ENCODE peak calls at places on chromosomes 2 and 18, in nine cellular contexts. One of them, this sample, is unnamed. For H3K79me2, the result is how much of the 10 kb centered on the place peaks cover.

GRCh38 chr2:118539290-118539689 is 308.2 kb downstream of the EN1 start:
- DNase-seq in Karpas-422: peak
- DNase-seq in HCT116: peak
- DNase-seq in mesendoderm: peak
- DNase-seq in endothelial cell of umbilical vein: no peak
- DNase-seq in fibroblast of lung: peak
- DNase-seq in K562: no peak
- DNase-seq in PC-9: peak
- DNase-seq in GM23248: peak
- DNase-seq in this sample: peak

GRCh38 chr2:117128471-117128870 is 686.0 kb upstream of the DDX18 start:
- DNase-seq in Karpas-422: no peak
- DNase-seq in HCT116: no peak
- DNase-seq in mesendoderm: no peak
- DNase-seq in endothelial cell of umbilical vein: no peak
- DNase-seq in fibroblast of lung: no peak
- DNase-seq in K562: no peak
- DNase-seq in PC-9: no peak
- DNase-seq in GM23248: no peak
- DNase-seq in this sample: no peak

GRCh38 chr18:46019956-46020355 is 52.1 kb downstream of the PSTPIP2 start:
- DNase-seq in Karpas-422: no peak
- DNase-seq in HCT116: no peak
- DNase-seq in mesendoderm: peak
- DNase-seq in endothelial cell of umbilical vein: no peak
- DNase-seq in fibroblast of lung: no peak
- DNase-seq in K562: no peak
- DNase-seq in PC-9: no peak
- DNase-seq in GM23248: no peak
- DNase-seq in this sample: no peak

GRCh38 chr2:73918856-73919255 is 7.8 kb upstream of the DGUOK start:
- DNase-seq in Karpas-422: no peak
- DNase-seq in HCT116: no peak
- DNase-seq in mesendoderm: no peak
- DNase-seq in endothelial cell of umbilical vein: no peak
- DNase-seq in fibroblast of lung: no peak
- DNase-seq in K562: no peak
- DNase-seq in PC-9: no peak
- DNase-seq in GM23248: no peak
- DNase-seq in this sample: no peak

GRCh38 chr2:70111752-70112591 is 24.7 kb downstream of the PCBP1 start:
- DNase-seq in Karpas-422: peak
- DNase-seq in HCT116: no peak
- DNase-seq in mesendoderm: peak
- DNase-seq in endothelial cell of umbilical vein: no peak
- DNase-seq in fibroblast of lung: no peak
- DNase-seq in K562: peak
- DNase-seq in PC-9: no peak
- DNase-seq in GM23248: peak
- DNase-seq in this sample: no peak

GRCh38 chr2:55159037-55159651 is 72.9 kb downstream of the CLHC1 start:
- DNase-seq in Karpas-422: peak
- DNase-seq in HCT116: no peak
- DNase-seq in mesendoderm: no peak
- DNase-seq in endothelial cell of umbilical vein: peak
- DNase-seq in fibroblast of lung: peak
- DNase-seq in K562: peak
- DNase-seq in PC-9: no peak
- DNase-seq in GM23248: no peak
- DNase-seq in this sample: peak

GRCh38 chr2:206783718-206784117 is 18.3 kb downstream of the FASTKD2 start:
- DNase-seq in Karpas-422: no peak
- DNase-seq in HCT116: no peak
- DNase-seq in mesendoderm: peak
- DNase-seq in endothelial cell of umbilical vein: no peak
- DNase-seq in fibroblast of lung: no peak
- DNase-seq in K562: peak
- DNase-seq in PC-9: no peak
- DNase-seq in GM23248: peak
- DNase-seq in this sample: no peak

GRCh38 chr2:124796647-124797437 is 771.8 kb downstream of the CNTNAP5 start:
- DNase-seq in Karpas-422: no peak
- DNase-seq in HCT116: no peak
- DNase-seq in mesendoderm: peak
- DNase-seq in endothelial cell of umbilical vein: no peak
- DNase-seq in fibroblast of lung: no peak
- DNase-seq in K562: no peak
- DNase-seq in PC-9: no peak
- DNase-seq in GM23248: no peak
- DNase-seq in this sample: no peak

GRCh38 chr18:40414155-40414754 is 1540.8 kb upstream of the PIK3C3 start:
- DNase-seq in Karpas-422: no peak
- DNase-seq in HCT116: no peak
- DNase-seq in mesendoderm: no peak
- DNase-seq in endothelial cell of umbilical vein: no peak
- DNase-seq in fibroblast of lung: peak
- DNase-seq in K562: no peak
- DNase-seq in PC-9: no peak
- DNase-seq in GM23248: peak
- DNase-seq in this sample: no peak

DNA sequence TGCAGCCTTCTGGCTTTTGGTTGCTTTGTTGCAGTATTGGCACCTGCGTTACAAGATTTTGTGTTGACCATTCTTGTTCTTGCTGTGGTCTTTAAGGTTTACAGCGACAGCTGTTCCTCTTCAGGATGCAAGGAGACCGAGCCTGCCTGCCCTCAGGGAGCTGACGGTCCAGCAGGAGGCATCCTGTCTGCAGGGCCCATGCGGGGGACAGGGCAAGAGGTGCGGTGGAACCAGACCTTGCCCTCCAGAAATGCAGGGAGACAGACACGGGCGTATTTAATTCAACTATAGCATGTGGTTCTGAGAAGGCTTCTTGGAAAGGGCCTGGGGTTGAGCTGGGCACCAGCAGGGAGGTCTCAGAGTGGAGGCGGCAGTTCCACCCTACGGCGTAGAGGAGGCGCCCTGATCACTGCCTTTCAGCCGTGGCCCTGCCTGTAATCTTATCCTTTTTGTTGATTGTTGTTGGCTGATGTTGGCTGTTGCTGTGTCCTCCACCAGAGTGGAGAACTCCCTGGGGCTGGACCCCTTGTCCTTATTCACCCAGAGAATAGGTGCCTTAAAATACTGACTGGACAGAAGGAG is 71.7 kb downstream of the HPCAL1 start:
- DNase-seq in Karpas-422: no peak
- DNase-seq in HCT116: no peak
- DNase-seq in mesendoderm: peak
- DNase-seq in endothelial cell of umbilical vein: no peak
- DNase-seq in fibroblast of lung: no peak
- DNase-seq in K562: no peak
- DNase-seq in PC-9: no peak
- DNase-seq in GM23248: no peak
- DNase-seq in this sample: no peak
- H3K79me2 ChIP-seq in Karpas-422: under half
- H3K79me2 ChIP-seq in HCT116: half or more
- H3K79me2 ChIP-seq in mesendoderm: under half
- H3K79me2 ChIP-seq in endothelial cell of umbilical vein: under half
- H3K79me2 ChIP-seq in fibroblast of lung: under half
- H3K79me2 ChIP-seq in K562: under half
- H3K79me2 ChIP-seq in PC-9: half or more
- H3K79me2 ChIP-seq in GM23248: under half
- H3K79me2 ChIP-seq in this sample: under half

DNA sequence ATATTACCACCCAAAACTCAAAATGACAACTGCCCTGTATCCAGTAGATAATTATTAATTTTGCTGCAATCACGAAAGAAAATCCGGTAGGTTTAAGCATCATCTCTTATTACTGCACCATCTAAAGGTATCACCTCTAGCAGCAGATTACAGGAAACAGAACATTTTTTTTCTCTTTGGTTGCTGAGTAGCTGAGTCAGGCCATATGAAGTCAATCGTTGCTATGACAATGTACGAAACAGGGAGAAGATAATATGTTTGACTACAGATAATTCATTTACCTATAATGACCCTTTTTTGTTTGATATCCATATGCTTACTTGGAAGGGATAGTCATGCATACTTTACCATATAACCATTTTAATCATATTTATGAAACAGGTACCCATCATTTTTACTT is 831.6 kb upstream of the CHAC2 start:
- DNase-seq in Karpas-422: no peak
- DNase-seq in HCT116: no peak
- DNase-seq in mesendoderm: no peak
- DNase-seq in endothelial cell of umbilical vein: no peak
- DNase-seq in fibroblast of lung: peak
- DNase-seq in K562: no peak
- DNase-seq in PC-9: no peak
- DNase-seq in GM23248: no peak
- DNase-seq in this sample: no peak
- H3K27ac ChIP-seq in Karpas-422: no peak
- H3K27ac ChIP-seq in HCT116: no peak
- H3K27ac ChIP-seq in mesendoderm: no peak
- H3K27ac ChIP-seq in endothelial cell of umbilical vein: no peak
- H3K27ac ChIP-seq in fibroblast of lung: no peak
- H3K27ac ChIP-seq in K562: no peak
- H3K27ac ChIP-seq in PC-9: no peak
- H3K27ac ChIP-seq in GM23248: no peak
- H3K27ac ChIP-seq in this sample: no peak

GRCh38 chr2:161578998-161579397 is 45.2 kb upstream of the SLC4A10 start:
- DNase-seq in Karpas-422: no peak
- DNase-seq in HCT116: no peak
- DNase-seq in mesendoderm: no peak
- DNase-seq in endothelial cell of umbilical vein: no peak
- DNase-seq in fibroblast of lung: no peak
- DNase-seq in K562: no peak
- DNase-seq in PC-9: no peak
- DNase-seq in GM23248: no peak
- DNase-seq in this sample: no peak
- H3K4me3 ChIP-seq in Karpas-422: no peak
- H3K4me3 ChIP-seq in HCT116: no peak
- H3K4me3 ChIP-seq in mesendoderm: no peak
- H3K4me3 ChIP-seq in endothelial cell of umbilical vein: no peak
- H3K4me3 ChIP-seq in fibroblast of lung: no peak
- H3K4me3 ChIP-seq in K562: no peak
- H3K4me3 ChIP-seq in PC-9: no peak
- H3K4me3 ChIP-seq in GM23248: no peak
- H3K4me3 ChIP-seq in this sample: no peak

DNA sequence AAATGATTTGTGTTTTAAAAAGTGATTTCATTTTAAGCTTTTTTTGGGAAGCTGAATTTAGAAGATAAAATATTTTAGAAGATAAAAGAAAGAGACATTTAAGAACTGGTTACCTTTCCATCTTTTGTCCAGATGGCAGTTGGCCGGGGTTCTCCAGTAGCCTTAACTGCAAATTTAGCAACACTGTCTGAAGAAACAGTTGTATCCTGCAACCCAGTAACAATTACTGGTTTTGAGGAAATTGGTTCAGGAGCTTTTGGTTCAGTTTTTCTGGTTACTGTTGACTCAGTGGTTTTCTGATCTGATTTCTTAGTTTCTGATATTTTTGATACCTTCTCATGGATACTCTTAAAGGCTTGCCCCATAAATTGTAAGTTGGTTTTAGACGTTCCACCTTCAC is 49.9 kb downstream of the PLEKHA3 start:
- DNase-seq in Karpas-422: no peak
- DNase-seq in HCT116: no peak
- DNase-seq in mesendoderm: no peak
- DNase-seq in endothelial cell of umbilical vein: no peak
- DNase-seq in fibroblast of lung: no peak
- DNase-seq in K562: no peak
- DNase-seq in PC-9: no peak
- DNase-seq in GM23248: no peak
- DNase-seq in this sample: no peak
- H3K79me2 ChIP-seq in Karpas-422: half or more
- H3K79me2 ChIP-seq in HCT116: under half
- H3K79me2 ChIP-seq in mesendoderm: under half
- H3K79me2 ChIP-seq in endothelial cell of umbilical vein: under half
- H3K79me2 ChIP-seq in fibroblast of lung: under half
- H3K79me2 ChIP-seq in K562: half or more
- H3K79me2 ChIP-seq in PC-9: half or more
- H3K79me2 ChIP-seq in GM23248: half or more
- H3K79me2 ChIP-seq in this sample: under half

DNA sequence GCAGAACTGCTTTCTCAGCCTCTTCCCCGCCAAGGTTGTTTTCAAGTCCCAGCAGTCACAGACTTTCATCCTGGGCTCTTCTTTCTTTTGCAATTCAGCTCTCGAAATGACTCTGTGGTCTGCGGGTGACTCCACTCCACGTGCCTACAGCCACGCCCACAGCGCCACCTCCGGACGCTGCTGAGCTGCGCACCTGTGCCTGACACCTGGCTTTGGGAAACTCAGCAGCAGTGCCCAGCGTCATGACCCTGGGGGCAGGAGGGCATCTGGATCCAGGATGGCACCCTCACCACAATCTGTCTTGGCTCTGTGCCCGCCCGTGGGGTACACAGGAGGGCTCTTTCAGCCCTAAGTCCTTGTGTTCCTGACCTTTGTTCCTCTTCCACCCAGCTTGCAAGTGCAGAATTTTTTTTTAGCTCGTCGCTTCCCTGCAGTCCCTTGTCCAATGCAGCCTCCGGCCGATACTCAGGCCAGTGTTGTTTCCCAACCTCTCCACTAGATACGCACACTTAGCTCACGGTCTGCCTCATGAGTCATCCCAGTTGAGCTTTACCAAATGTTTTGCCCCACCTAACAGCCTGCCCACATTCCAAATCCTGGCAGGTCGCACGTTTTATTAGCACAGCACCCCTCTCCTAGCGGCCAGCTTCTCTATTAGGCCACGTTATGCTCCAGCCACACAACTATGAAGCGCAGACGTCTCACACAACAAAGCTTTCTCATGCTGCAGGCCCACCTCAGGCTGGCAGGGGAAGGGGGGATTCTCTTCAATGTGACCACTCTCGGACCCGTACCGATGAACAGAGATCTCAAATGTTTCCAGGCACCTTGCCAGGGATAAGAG is 6.5 kb upstream of the CAPN10 start:
- DNase-seq in Karpas-422: peak
- DNase-seq in HCT116: peak
- DNase-seq in mesendoderm: no peak
- DNase-seq in endothelial cell of umbilical vein: no peak
- DNase-seq in fibroblast of lung: peak
- DNase-seq in K562: no peak
- DNase-seq in PC-9: peak
- DNase-seq in GM23248: peak
- DNase-seq in this sample: peak
- H3K27ac ChIP-seq in Karpas-422: peak
- H3K27ac ChIP-seq in HCT116: peak
- H3K27ac ChIP-seq in mesendoderm: no peak
- H3K27ac ChIP-seq in endothelial cell of umbilical vein: no peak
- H3K27ac ChIP-seq in fibroblast of lung: peak
- H3K27ac ChIP-seq in K562: peak
- H3K27ac ChIP-seq in PC-9: peak
- H3K27ac ChIP-seq in GM23248: peak
- H3K27ac ChIP-seq in this sample: peak